ENCODE peak calls at places on chromosomes 5 and 9, in four cellular contexts. O is H1, D is HepG2, T is K562. P is an unnamed sample.

GRCh38 chr9:128136816-128137793 is 9.6 kb upstream of the PTGES2 start:
- DNase-seq in T (peak), D (no peak), O (no peak), P (no peak)

GRCh38 chr5:139745121-139745799 is 50.3 kb upstream of the PSD2 start:
- DNase-seq in O (peak), D (no peak), T (peak), P (no peak)

GRCh38 chr5:133189881-133190280 is 138.1 kb downstream of the HSPA4 start:
- DNase-seq in D (no peak), T (no peak), O (no peak), P (no peak)

GRCh38 chr5:135601466-135601865 is 22.7 kb upstream of the CXCL14 start:
- DNase-seq in T (no peak), O (peak), D (no peak), P (no peak)

GRCh38 chr9:131598121-131598520 is 52.8 kb downstream of the PRRT1B start:
- DNase-seq in D (no peak), T (no peak), O (no peak), P (no peak)

GRCh38 chr9:93223241-93224180 is 39.6 kb downstream of the WNK2 start:
- DNase-seq in O (no peak), T (no peak), D (no peak), P (no peak)

GRCh38 chr9:6564868-6565267 is 80.7 kb downstream of the GLDC start:
- DNase-seq in O (no peak), T (no peak), D (no peak), P (no peak)

GRCh38 chr5:134637106-134637721 is 4.6 kb upstream of the SAR1B start:
- DNase-seq in D (no peak), O (no peak), T (no peak), P (no peak)

GRCh38 chr5:109619661-109620060 is 70.1 kb upstream of the MAN2A1 start:
- DNase-seq in D (no peak), O (no peak), T (no peak), P (no peak)

GRCh38 chr5:35852084-35852734 is 4.5 kb upstream of the IL7R start:
- DNase-seq in O (no peak), D (no peak), T (no peak), P (peak)

GRCh38 chr9:23412458-23412857 is 413.6 kb downstream of the ELAVL2 start:
- DNase-seq in T (no peak), D (no peak), O (no peak), P (no peak)

GRCh38 chr5:76403963-76404693 is 1.0 kb downstream of the IQGAP2 start:
- DNase-seq in T (peak), D (peak), O (peak), P (peak)
- TF ChIP-seq CBX5 in T (no peak), D (peak), O (no peak), P (no peak)

GRCh38 chr9:113482341-113482740 is 18.8 kb downstream of the RGS3 start:
- DNase-seq in O (no peak), D (no peak), T (no peak), P (no peak)

GRCh38 chr9:113485761-113486115 is 22.2 kb downstream of the RGS3 start:
- DNase-seq in D (no peak), T (no peak), O (no peak), P (no peak)

GRCh38 chr9:113483676-113484257 is 20.2 kb downstream of the RGS3 start:
- DNase-seq in T (no peak), D (no peak), O (no peak), P (no peak)

GRCh38 chr9:113482991-113483675 is 19.6 kb downstream of the RGS3 start:
- DNase-seq in O (no peak), D (no peak), T (no peak), P (no peak)

DNA sequence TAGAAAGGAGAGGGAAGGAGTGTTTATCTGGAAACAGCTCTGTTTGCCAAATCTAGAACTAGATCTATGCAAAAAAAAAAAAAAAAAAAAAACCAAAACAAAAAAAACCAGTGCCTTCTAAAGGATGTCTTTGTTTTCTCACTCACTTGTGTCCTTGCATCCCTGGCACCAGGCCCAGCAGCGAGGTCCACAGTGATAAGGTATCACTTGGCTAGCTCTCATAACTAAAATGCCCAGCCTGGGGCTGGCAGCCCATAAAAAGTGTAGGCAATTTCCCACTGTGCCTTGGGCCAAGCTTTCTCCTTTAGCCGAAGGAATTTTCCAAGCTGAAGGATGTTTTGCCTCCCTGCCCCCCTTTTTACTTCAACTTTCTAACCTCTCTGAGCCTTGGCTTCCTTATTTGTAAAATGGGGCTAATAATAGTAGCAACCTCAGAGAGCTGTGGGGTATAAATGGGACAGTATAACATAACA is 20.8 kb downstream of the RGS3 start:
- DNase-seq in T (no peak), O (no peak), D (peak), P (no peak)
- TF ChIP-seq TAF1 in T (no peak), O (no peak), D (no peak), P (no peak)

DNA sequence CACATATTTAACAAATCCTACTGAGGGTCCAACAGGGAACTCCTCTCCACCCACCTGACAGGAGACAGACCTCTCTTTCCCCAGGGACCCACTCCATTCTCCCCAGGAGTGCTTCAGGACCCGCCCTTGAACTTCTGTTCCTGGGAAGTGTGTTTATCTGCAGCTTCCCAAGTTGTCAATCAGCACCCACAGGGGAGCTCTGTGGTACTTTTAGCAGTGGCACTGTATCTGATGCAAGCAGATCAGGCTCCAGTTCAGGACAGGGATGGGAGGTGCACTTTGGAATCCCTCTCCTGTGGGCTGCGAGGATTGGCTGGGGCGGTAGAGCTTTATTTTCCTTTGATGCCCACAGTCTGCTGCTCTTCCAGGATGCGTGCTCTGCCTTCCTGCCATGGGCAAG is 8.7 kb downstream of the GALNT10 start:
- DNase-seq in O (no peak), T (peak), D (peak), P (no peak)
- TF ChIP-seq CBX5 in O (no peak), T (no peak), D (no peak), P (no peak)

DNA sequence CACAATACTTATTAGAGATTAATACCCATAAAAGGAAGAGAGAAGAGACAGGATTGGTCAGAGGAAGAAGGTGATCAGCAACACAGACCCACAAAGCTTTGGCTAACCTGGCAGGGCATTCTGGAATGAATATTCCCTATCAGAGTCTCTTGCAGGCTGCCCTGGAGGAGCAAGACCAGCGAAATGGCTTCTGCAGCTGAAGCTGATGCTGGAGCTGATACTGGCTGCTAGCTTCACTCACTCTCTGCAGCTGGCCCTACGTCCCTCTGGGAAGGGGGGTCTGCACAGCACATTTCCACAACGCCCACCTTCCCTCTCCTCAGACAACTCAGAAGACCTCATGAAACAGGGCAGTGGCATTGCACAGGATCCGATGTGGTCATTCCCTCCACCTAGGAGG is 169.9 kb upstream of the EFNA5 start:
- DNase-seq in D (no peak), T (no peak), O (no peak), P (no peak)
- TF ChIP-seq TAF1 in D (no peak), T (no peak), O (no peak), P (no peak)

GRCh38 chr9:86838883-86839497 is 108.3 kb downstream of the GAS1 start:
- DNase-seq in O (no peak), D (no peak), T (no peak), P (no peak)
- TF ChIP-seq CBX5 in O (no peak), D (no peak), T (no peak), P (no peak)

GRCh38 chr9:70347046-70347445 is 67.4 kb downstream of the KLF9 start:
- DNase-seq in O (no peak), T (no peak), D (no peak), P (no peak)

GRCh38 chr9:70352356-70352755 is 62.1 kb downstream of the KLF9 start:
- DNase-seq in D (no peak), O (no peak), T (no peak), P (no peak)

GRCh38 chr9:70355801-70356200 is 58.7 kb downstream of the KLF9 start:
- DNase-seq in D (no peak), T (no peak), O (no peak), P (no peak)

GRCh38 chr9:70352802-70353201 is 61.7 kb downstream of the KLF9 start:
- DNase-seq in T (peak), O (no peak), D (no peak), P (no peak)
- TF ChIP-seq TAF1 in T (no peak), O (no peak), D (no peak), P (no peak)

GRCh38 chr5:93594591-93595419 is 11.8 kb downstream of the NR2F1 start:
- DNase-seq in O (no peak), D (no peak), T (no peak), P (no peak)
- TF ChIP-seq CBX5 in O (no peak), D (no peak), T (no peak), P (no peak)

GRCh38 chr9:99445920-99446319 is 223.8 kb downstream of the SEC61B start:
- DNase-seq in T (no peak), D (no peak), O (no peak), P (no peak)
- TF ChIP-seq TAF1 in T (no peak), D (no peak), O (no peak), P (no peak)

GRCh38 chr9:137449081-137449844 is 8.1 kb upstream of the ENTPD8 start:
- DNase-seq in T (no peak), D (no peak), O (no peak), P (no peak)
- TF ChIP-seq CBX5 in T (no peak), D (no peak), O (no peak), P (no peak)